ENCODE peak calls at places on chromosomes 5 and 9, in four cellular contexts. G, P, E and A are unnamed samples.

GRCh38 chr5:54320256-54320655 is 9.9 kb upstream of the ARL15 start:
- DNase-seq in P (no peak), G (no peak), E (no peak), A (no peak)

GRCh38 chr9:129624947-129625346 is 1.0 kb upstream of the NTMT1 start:
- DNase-seq in E (no peak), G (peak), P (no peak), A (no peak)

GRCh38 chr9:89277454-89277853 is 33.5 kb upstream of the CKS2 start:
- DNase-seq in G (peak), P (no peak), E (no peak), A (no peak)

GRCh38 chr9:95508242-95508967 is 8.4 kb downstream of the PTCH1 start:
- DNase-seq in E (peak), P (peak), G (no peak), A (peak)

GRCh38 chr5:6483880-6484382 is 35.3 kb downstream of the UBE2QL1 start:
- DNase-seq in P (no peak), E (no peak), G (no peak), A (no peak)

GRCh38 chr5:67221487-67222242 is 25.1 kb upstream of the CD180 start:
- DNase-seq in P (no peak), G (no peak), E (no peak), A (peak)

GRCh38 chr9:87337335-87338074 is 160.2 kb upstream of the DAPK1 start:
- DNase-seq in G (no peak), E (no peak), P (no peak), A (no peak)

GRCh38 chr9:92712767-92713166 is 42.8 kb upstream of the IPPK start:
- DNase-seq in E (no peak), G (no peak), P (no peak), A (no peak)

GRCh38 chr5:99141534-99142135 is 212.8 kb upstream of the CHD1 start:
- DNase-seq in P (no peak), E (no peak), G (no peak), A (no peak)

GRCh38 chr9:136309101-136309801 is 5.4 kb upstream of the CCDC187 start:
- DNase-seq in P (no peak), E (no peak), G (no peak), A (no peak)